ENCODE peak calls at places on chromosomes 6 and 20, in seven cellular contexts. One of them, this sample, is unnamed.

GRCh38 chr6:52251113-52251512 is 6.8 kb upstream of the IL17F start:
- DNase-seq in NCI-H774: no peak
- DNase-seq in BE2C: no peak
- DNase-seq in cerebellum: no peak
- DNase-seq in NCI-H1417 treated with DMSO at 0.1 percent for 48 hours: no peak
- DNase-seq in brain microvascular endothelial cell: no peak
- DNase-seq in neuronal stem cell: no peak
- DNase-seq in this sample: no peak

GRCh38 chr6:43702522-43703440 is 15.2 kb upstream of the MRPS18A start:
- DNase-seq in NCI-H774: peak
- DNase-seq in BE2C: peak
- DNase-seq in cerebellum: no peak
- DNase-seq in NCI-H1417 treated with DMSO at 0.1 percent for 48 hours: no peak
- DNase-seq in brain microvascular endothelial cell: peak
- DNase-seq in neuronal stem cell: peak
- DNase-seq in this sample: peak

GRCh38 chr6:24933266-24933665 is 2.5 kb downstream of the RIPOR2 start:
- DNase-seq in NCI-H774: no peak
- DNase-seq in BE2C: no peak
- DNase-seq in cerebellum: no peak
- DNase-seq in NCI-H1417 treated with DMSO at 0.1 percent for 48 hours: no peak
- DNase-seq in brain microvascular endothelial cell: no peak
- DNase-seq in neuronal stem cell: no peak
- DNase-seq in this sample: no peak

GRCh38 chr6:34341481-34341971 is 50.9 kb downstream of the NUDT3 start:
- DNase-seq in NCI-H774: no peak
- DNase-seq in BE2C: no peak
- DNase-seq in cerebellum: no peak
- DNase-seq in NCI-H1417 treated with DMSO at 0.1 percent for 48 hours: no peak
- DNase-seq in brain microvascular endothelial cell: no peak
- DNase-seq in neuronal stem cell: no peak
- DNase-seq in this sample: no peak

GRCh38 chr6:2426561-2427340 is 181.3 kb upstream of the GMDS start:
- DNase-seq in NCI-H774: no peak
- DNase-seq in BE2C: no peak
- DNase-seq in cerebellum: no peak
- DNase-seq in NCI-H1417 treated with DMSO at 0.1 percent for 48 hours: no peak
- DNase-seq in brain microvascular endothelial cell: peak
- DNase-seq in neuronal stem cell: no peak
- DNase-seq in this sample: no peak

GRCh38 chr20:49851991-49852390 is 39.4 kb downstream of the SLC9A8 start:
- DNase-seq in NCI-H774: no peak
- DNase-seq in BE2C: peak
- DNase-seq in cerebellum: no peak
- DNase-seq in NCI-H1417 treated with DMSO at 0.1 percent for 48 hours: no peak
- DNase-seq in brain microvascular endothelial cell: no peak
- DNase-seq in neuronal stem cell: no peak
- DNase-seq in this sample: no peak

GRCh38 chr6:29602564-29603361 is 17.8 kb downstream of the OR2H2 start:
- DNase-seq in NCI-H774: peak
- DNase-seq in BE2C: peak
- DNase-seq in cerebellum: no peak
- DNase-seq in NCI-H1417 treated with DMSO at 0.1 percent for 48 hours: no peak
- DNase-seq in brain microvascular endothelial cell: peak
- DNase-seq in neuronal stem cell: no peak
- DNase-seq in this sample: peak

GRCh38 chr6:88870728-88871330 is 92.6 kb downstream of the RNGTT start:
- DNase-seq in NCI-H774: peak
- DNase-seq in BE2C: peak
- DNase-seq in cerebellum: peak
- DNase-seq in NCI-H1417 treated with DMSO at 0.1 percent for 48 hours: peak
- DNase-seq in brain microvascular endothelial cell: peak
- DNase-seq in neuronal stem cell: peak
- DNase-seq in this sample: peak

GRCh38 chr6:143514996-143515760 is 3.7 kb upstream of the FUCA2 start:
- DNase-seq in NCI-H774: no peak
- DNase-seq in BE2C: no peak
- DNase-seq in cerebellum: peak
- DNase-seq in NCI-H1417 treated with DMSO at 0.1 percent for 48 hours: no peak
- DNase-seq in brain microvascular endothelial cell: no peak
- DNase-seq in neuronal stem cell: no peak
- DNase-seq in this sample: no peak

GRCh38 chr20:23065438-23066201 is 16.1 kb upstream of the THBD start:
- DNase-seq in NCI-H774: no peak
- DNase-seq in BE2C: no peak
- DNase-seq in cerebellum: no peak
- DNase-seq in NCI-H1417 treated with DMSO at 0.1 percent for 48 hours: no peak
- DNase-seq in brain microvascular endothelial cell: no peak
- DNase-seq in neuronal stem cell: no peak
- DNase-seq in this sample: no peak

GRCh38 chr6:53437557-53438202 is 88.9 kb upstream of the ELOVL5 start:
- DNase-seq in NCI-H774: peak
- DNase-seq in BE2C: peak
- DNase-seq in cerebellum: peak
- DNase-seq in NCI-H1417 treated with DMSO at 0.1 percent for 48 hours: no peak
- DNase-seq in brain microvascular endothelial cell: peak
- DNase-seq in neuronal stem cell: peak
- DNase-seq in this sample: peak

GRCh38 chr6:111522393-111523020 is 39.5 kb upstream of the REV3L start:
- DNase-seq in NCI-H774: no peak
- DNase-seq in BE2C: no peak
- DNase-seq in cerebellum: no peak
- DNase-seq in NCI-H1417 treated with DMSO at 0.1 percent for 48 hours: no peak
- DNase-seq in brain microvascular endothelial cell: no peak
- DNase-seq in neuronal stem cell: no peak
- DNase-seq in this sample: no peak

GRCh38 chr20:32702706-32703425 is 29.1 kb upstream of the C20orf203 start:
- DNase-seq in NCI-H774: peak
- DNase-seq in BE2C: no peak
- DNase-seq in cerebellum: peak
- DNase-seq in NCI-H1417 treated with DMSO at 0.1 percent for 48 hours: peak
- DNase-seq in brain microvascular endothelial cell: no peak
- DNase-seq in neuronal stem cell: no peak
- DNase-seq in this sample: no peak

GRCh38 chr20:49395183-49395582 is 87.3 kb downstream of the KCNB1 start:
- DNase-seq in NCI-H774: no peak
- DNase-seq in BE2C: peak
- DNase-seq in cerebellum: no peak
- DNase-seq in NCI-H1417 treated with DMSO at 0.1 percent for 48 hours: no peak
- DNase-seq in brain microvascular endothelial cell: no peak
- DNase-seq in neuronal stem cell: no peak
- DNase-seq in this sample: no peak

GRCh38 chr6:50842446-50842845 is 23.8 kb downstream of the TFAP2B start:
- DNase-seq in NCI-H774: no peak
- DNase-seq in BE2C: no peak
- DNase-seq in cerebellum: no peak
- DNase-seq in NCI-H1417 treated with DMSO at 0.1 percent for 48 hours: no peak
- DNase-seq in brain microvascular endothelial cell: no peak
- DNase-seq in neuronal stem cell: no peak
- DNase-seq in this sample: no peak

GRCh38 chr20:50980851-50981713 is 22.5 kb downstream of the MOCS3 start:
- DNase-seq in NCI-H774: peak
- DNase-seq in BE2C: peak
- DNase-seq in cerebellum: peak
- DNase-seq in NCI-H1417 treated with DMSO at 0.1 percent for 48 hours: no peak
- DNase-seq in brain microvascular endothelial cell: peak
- DNase-seq in neuronal stem cell: peak
- DNase-seq in this sample: peak

GRCh38 chr6:81998432-81998831 is 246.0 kb upstream of the TENT5A start:
- DNase-seq in NCI-H774: no peak
- DNase-seq in BE2C: no peak
- DNase-seq in cerebellum: no peak
- DNase-seq in NCI-H1417 treated with DMSO at 0.1 percent for 48 hours: no peak
- DNase-seq in brain microvascular endothelial cell: peak
- DNase-seq in neuronal stem cell: no peak
- DNase-seq in this sample: no peak

GRCh38 chr6:116511424-116512131 is at the start of gene CALHM5:
- DNase-seq in NCI-H774: no peak
- DNase-seq in BE2C: peak
- DNase-seq in cerebellum: no peak
- DNase-seq in NCI-H1417 treated with DMSO at 0.1 percent for 48 hours: no peak
- DNase-seq in brain microvascular endothelial cell: peak
- DNase-seq in neuronal stem cell: no peak
- DNase-seq in this sample: peak

GRCh38 chr6:30489081-30490030 is at the start of gene HLA-E:
- DNase-seq in NCI-H774: peak
- DNase-seq in BE2C: peak
- DNase-seq in cerebellum: peak
- DNase-seq in NCI-H1417 treated with DMSO at 0.1 percent for 48 hours: no peak
- DNase-seq in brain microvascular endothelial cell: peak
- DNase-seq in neuronal stem cell: peak
- DNase-seq in this sample: peak

GRCh38 chr20:50023116-50023802 is 40.5 kb downstream of the SNAI1 start:
- DNase-seq in NCI-H774: no peak
- DNase-seq in BE2C: no peak
- DNase-seq in cerebellum: no peak
- DNase-seq in NCI-H1417 treated with DMSO at 0.1 percent for 48 hours: no peak
- DNase-seq in brain microvascular endothelial cell: no peak
- DNase-seq in neuronal stem cell: no peak
- DNase-seq in this sample: no peak

GRCh38 chr6:23081701-23082100 is 512.3 kb downstream of the HDGFL1 start:
- DNase-seq in NCI-H774: no peak
- DNase-seq in BE2C: no peak
- DNase-seq in cerebellum: no peak
- DNase-seq in NCI-H1417 treated with DMSO at 0.1 percent for 48 hours: no peak
- DNase-seq in brain microvascular endothelial cell: no peak
- DNase-seq in neuronal stem cell: no peak
- DNase-seq in this sample: peak

This sample was measured in ACHN.